ENCODE peak calls at places on chromosomes 6 and 20, in five cellular contexts. H is SK-N-SH, I is GM12892, X is HepG2, Z is H1. P is an unnamed sample.

GRCh38 chr6:3987072-3987471 is 91.9 kb downstream of the FAM217A start:
- DNase-seq in H (no peak), I (no peak), X (no peak), Z (no peak), P (no peak)

GRCh38 chr6:94494500-94494899 is 1075.1 kb upstream of the EPHA7 start:
- DNase-seq in H (no peak), I (no peak), X (no peak), Z (no peak), P (no peak)

GRCh38 chr6:45433533-45434400 is 56.0 kb upstream of the SUPT3H start:
- DNase-seq in H (no peak), I (no peak), X (no peak), Z (no peak), P (no peak)

GRCh38 chr6:170027111-170028043 is 263.5 kb downstream of the DLL1 start:
- DNase-seq in H (no peak), I (no peak), X (no peak), Z (no peak), P (no peak)

GRCh38 chr6:89393659-89394058 is 18.4 kb downstream of the RRAGD start:
- DNase-seq in H (no peak), I (no peak), X (no peak), Z (no peak), P (no peak)

GRCh38 chr6:112184996-112185395 is 69.4 kb downstream of the LAMA4 start:
- DNase-seq in H (no peak), I (no peak), X (no peak), Z (no peak), P (no peak)

GRCh38 chr6:28373925-28374324 is 24.2 kb downstream of the ZKSCAN3 start:
- DNase-seq in H (no peak), I (no peak), X (no peak), Z (no peak), P (no peak)

GRCh38 chr6:15396808-15397207 is 150.9 kb downstream of the JARID2 start:
- DNase-seq in H (no peak), I (no peak), X (no peak), Z (no peak), P (no peak)

DNA sequence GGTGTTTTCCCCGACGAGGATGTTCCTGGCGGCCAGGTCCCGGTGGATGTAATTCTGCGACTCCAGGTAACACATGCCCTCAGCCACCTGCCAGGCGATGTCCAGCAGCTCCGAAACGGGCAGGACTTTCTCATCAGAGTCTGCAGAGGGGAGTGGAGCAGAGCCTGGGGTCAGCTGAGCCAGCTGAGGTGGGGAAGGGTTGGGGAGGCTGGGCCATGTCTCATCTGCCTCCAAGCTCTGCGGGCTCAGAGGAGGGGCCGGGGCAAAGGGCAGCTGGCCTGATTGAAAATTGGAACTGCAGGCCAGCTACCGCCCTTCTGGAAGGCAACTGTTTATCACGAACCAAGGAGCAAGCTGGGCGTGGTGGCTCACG is 6.4 kb downstream of the PTK6 start:
- DNase-seq in H (peak), I (no peak), X (no peak), Z (no peak), P (no peak)
- TF ChIP-seq TAF1 in H (no peak), I (no peak), X (no peak), Z (no peak), P (no peak)

GRCh38 chr20:11783102-11783861 is 134.4 kb upstream of the BTBD3 start:
- DNase-seq in H (no peak), I (no peak), X (no peak), Z (no peak), P (no peak)
- TF ChIP-seq TAF1 in H (no peak), I (no peak), X (no peak), Z (no peak), P (no peak)

GRCh38 chr20:61105395-61105794 is 146.7 kb upstream of the CDH4 start:
- DNase-seq in H (no peak), I (no peak), X (no peak), Z (no peak), P (no peak)
- TF ChIP-seq TAF1 in H (no peak), I (no peak), X (no peak), Z (no peak), P (no peak)

GRCh38 chr20:32961956-32962517 is 42.2 kb downstream of the SUN5 start:
- DNase-seq in H (peak), I (no peak), X (no peak), Z (peak), P (no peak)

GRCh38 chr20:32963176-32963575 is 41.1 kb downstream of the SUN5 start:
- DNase-seq in H (peak), I (no peak), X (no peak), Z (no peak), P (no peak)

GRCh38 chr20:32960222-32960518 is 44.1 kb downstream of the SUN5 start:
- DNase-seq in H (no peak), I (no peak), X (no peak), Z (no peak), P (no peak)

GRCh38 chr20:32959351-32960221 is 44.6 kb downstream of the SUN5 start:
- DNase-seq in H (no peak), I (no peak), X (no peak), Z (peak), P (no peak)

DNA sequence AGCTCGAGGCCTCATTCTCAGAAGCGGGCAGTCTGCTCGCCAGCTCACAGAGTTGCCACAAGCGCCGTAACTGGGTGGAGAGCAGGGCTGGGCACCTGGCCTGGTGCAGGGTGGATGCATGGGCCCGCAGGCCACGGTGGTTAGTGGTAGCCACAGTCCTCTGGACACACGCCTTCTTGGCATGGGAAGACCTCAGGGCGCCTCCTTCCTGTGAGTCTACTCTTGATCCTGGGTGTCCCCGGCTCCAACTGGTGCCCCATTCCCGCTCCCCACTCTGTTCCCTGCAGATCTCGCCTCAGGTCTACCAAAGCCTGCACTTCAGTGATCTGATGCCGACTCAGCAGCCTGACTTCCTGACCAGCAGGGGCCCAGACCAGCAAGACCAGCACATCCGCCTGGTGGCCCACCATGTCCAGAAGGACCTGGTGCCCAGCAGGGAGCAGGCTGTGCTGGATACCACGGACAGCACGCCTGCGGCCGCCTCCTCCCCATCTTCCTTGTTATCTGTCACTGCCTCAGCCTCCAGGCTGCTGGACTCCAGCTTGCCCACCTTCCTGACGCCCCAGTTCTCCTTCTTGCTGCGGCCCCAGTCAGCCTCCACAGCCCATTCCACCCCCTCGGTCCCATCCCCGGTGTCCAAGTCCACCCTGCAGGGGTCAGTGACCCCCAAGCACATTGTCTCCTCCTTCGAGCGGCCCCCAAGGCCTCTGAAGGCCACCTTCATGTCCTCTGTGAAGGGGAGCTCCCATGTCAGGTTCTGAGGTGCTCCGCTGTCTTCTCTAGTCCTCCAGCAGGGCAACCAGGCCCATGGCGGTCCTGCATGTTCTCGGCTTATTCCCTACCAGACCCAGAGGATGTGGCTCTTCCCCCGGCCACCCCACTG is 43.1 kb downstream of the SUN5 start:
- DNase-seq in H (peak), I (no peak), X (no peak), Z (no peak), P (no peak)
- TF ChIP-seq TAF1 in H (no peak), I (no peak), X (no peak), Z (no peak), P (no peak)

GRCh38 chr6:87154641-87155271 is 609 bp upstream of the ZNF292 start:
- DNase-seq in H (peak), I (peak), X (no peak), Z (no peak), P (peak)
- TF ChIP-seq TAF1 in H (peak), I (peak), X (no peak), Z (no peak), P (peak)